ENCODE peak calls at places on chromosomes 1 and 21, in five cellular contexts. A is PC-3; R is cerebellum; Y is activated CD8-positive, alpha-beta memory T cell treated with anti-CD3 and anti-CD28 coated beads for 1 hour; O is amygdala. F is an unnamed sample.

GRCh38 chr21:39681845-39682244 is 63.1 kb upstream of the IGSF5 start:
- DNase-seq in A (no peak), O (no peak), R (no peak), Y (no peak), F (no peak)

GRCh38 chr1:221576268-221576667 is 165.6 kb downstream of the DUSP10 start:
- DNase-seq in A (peak), R (no peak), O (no peak), Y (no peak), F (no peak)

GRCh38 chr1:67987046-67987799 is 63.2 kb downstream of the DIRAS3 start:
- DNase-seq in R (no peak), Y (no peak), O (no peak), A (peak), F (no peak)

GRCh38 chr1:22613226-22613918 is 23.1 kb upstream of the C1QA start:
- DNase-seq in R (no peak), O (no peak), Y (no peak), A (no peak), F (no peak)

GRCh38 chr1:3819626-3820245 is 23.4 kb upstream of the LRRC47 start:
- DNase-seq in O (no peak), R (no peak), Y (no peak), A (no peak), F (no peak)

GRCh38 chr21:44723177-44724131 is 12.1 kb upstream of the TSPEAR start:
- DNase-seq in R (no peak), A (no peak), Y (no peak), O (no peak), F (no peak)

GRCh38 chr21:45579383-45580180 is 37.3 kb upstream of the SLC19A1 start:
- DNase-seq in O (no peak), R (no peak), Y (no peak), A (no peak), F (no peak)

GRCh38 chr1:119859647-119860046 is 36.7 kb downstream of the ADAM30 start:
- DNase-seq in Y (no peak), R (no peak), O (no peak), A (peak), F (no peak)

GRCh38 chr1:56709269-56709880 is 64.3 kb downstream of the PRKAA2 start:
- DNase-seq in R (peak), O (no peak), A (peak), Y (no peak), F (peak)

GRCh38 chr1:160996195-160996594 is 24.8 kb downstream of the F11R start:
- DNase-seq in R (no peak), Y (no peak), A (peak), O (no peak), F (no peak)

GRCh38 chr1:163320891-163321290 is 863 bp upstream of the NUF2 start:
- DNase-seq in O (no peak), A (no peak), R (peak), Y (no peak), F (no peak)

GRCh38 chr1:2446861-2447260 is 29.2 kb upstream of the PLCH2 start:
- DNase-seq in R (no peak), Y (no peak), A (no peak), O (no peak), F (no peak)

GRCh38 chr1:155226188-155226909 is 17.9 kb downstream of the MTX1 start:
- DNase-seq in R (peak), O (peak), A (peak), Y (peak), F (peak)

GRCh38 chr1:161260939-161261858 is 2.7 kb downstream of the PCP4L1 start:
- DNase-seq in O (no peak), R (no peak), A (peak), Y (no peak), F (no peak)

GRCh38 chr1:213166868-213167267 is 115.8 kb downstream of the RPS6KC1 start:
- DNase-seq in A (no peak), Y (no peak), R (no peak), O (no peak), F (no peak)

GRCh38 chr1:152182431-152182830 is 23.4 kb upstream of the RPTN start:
- DNase-seq in R (no peak), Y (no peak), O (no peak), A (peak), F (no peak)

GRCh38 chr1:167121375-167122120 is 27.7 kb downstream of the STYXL2 start:
- DNase-seq in Y (no peak), A (peak), O (no peak), R (peak), F (peak)

GRCh38 chr1:234217316-234217840 is 155.9 kb upstream of the COA6 start:
- DNase-seq in O (no peak), A (no peak), R (no peak), Y (no peak), F (no peak)

GRCh38 chr21:37348664-37349063 is 17.9 kb upstream of the DYRK1A start:
- DNase-seq in A (peak), O (no peak), Y (no peak), R (no peak), F (no peak)

GRCh38 chr1:237873487-237873927 is 17.2 kb downstream of the ZP4 start:
- DNase-seq in R (no peak), Y (no peak), A (peak), O (no peak), F (no peak)

GRCh38 chr1:100979652-100980051 is 45.9 kb downstream of the DPH5 start:
- DNase-seq in O (no peak), R (no peak), A (no peak), Y (no peak), F (no peak)

F was measured in Ammon's horn.